ENCODE peak calls at places on chromosomes 2 and 18, in four cellular contexts. U is GM23248, J is Karpas-422, Q is neural progenitor cell. W is an unnamed sample.

GRCh38 chr2:142562900-142563299 is 314.6 kb upstream of the KYNU start:
- DNase-seq in U (no peak), Q (no peak), J (no peak), W (no peak)

GRCh38 chr18:36673452-36673851 is 155.3 kb downstream of the TPGS2 start:
- DNase-seq in Q (no peak), J (no peak), U (no peak), W (no peak)

GRCh38 chr2:43220229-43220981 is 6.0 kb downstream of the ZFP36L2 start:
- DNase-seq in J (peak; percentile 56), Q (no peak), U (peak; percentile 62), W (no peak)

GRCh38 chr2:32427672-32428622 is 71.1 kb downstream of the BIRC6 start:
- DNase-seq in U (no peak), Q (peak; percentile 6), J (no peak), W (no peak)

GRCh38 chr18:7872569-7872968 is 305.5 kb downstream of the PTPRM start:
- DNase-seq in U (peak; percentile 56), Q (no peak), J (no peak), W (no peak)

GRCh38 chr2:188693111-188693510 is 281.1 kb upstream of the COL3A1 start:
- DNase-seq in Q (no peak), U (no peak), J (no peak), W (no peak)

GRCh38 chr18:58324824-58325520 is 280.9 kb downstream of the NEDD4L start:
- DNase-seq in U (no peak), J (no peak), Q (no peak), W (no peak)

GRCh38 chr2:70790079-70790963 is at the start of gene FIGLA:
- DNase-seq in J (no peak), Q (peak; percentile 71), U (no peak), W (no peak)

GRCh38 chr2:181025004-181025403 is 44.6 kb downstream of the UBE2E3 start:
- DNase-seq in Q (no peak), U (no peak), J (no peak), W (peak; percentile 95)

GRCh38 chr2:26742053-26742770 is 21.9 kb upstream of the SLC35F6 start:
- DNase-seq in J (no peak), Q (no peak), U (no peak), W (no peak)

GRCh38 chr2:45688479-45689298 is 37.2 kb downstream of the PRKCE start:
- DNase-seq in U (peak; percentile 26), Q (no peak), J (peak; percentile 78), W (no peak)

GRCh38 chr2:157264099-157264498 is 6.6 kb downstream of the GALNT5 start:
- DNase-seq in J (no peak), U (peak; percentile 80), Q (no peak), W (peak; percentile 83)

GRCh38 chr2:72940786-72941185 is 23.5 kb downstream of the EMX1 start:
- DNase-seq in J (no peak), U (peak; percentile 88), Q (peak; percentile 32), W (no peak)

GRCh38 chr2:172811027-172811426 is 75.4 kb downstream of the RAPGEF4 start:
- DNase-seq in J (peak; percentile 48), U (peak; percentile 16), Q (no peak), W (no peak)

GRCh38 chr18:1513519-1513918 is 608.8 kb downstream of the ADCYAP1 start:
- DNase-seq in U (peak; percentile 9), Q (no peak), J (no peak), W (no peak)

GRCh38 chr18:44514766-44515165 is 165.9 kb upstream of the SETBP1 start:
- DNase-seq in J (peak; percentile 21), Q (no peak), U (no peak), W (no peak)

GRCh38 chr2:20444113-20444992 is 2.5 kb upstream of the RHOB start:
- DNase-seq in U (peak; percentile 78), J (no peak), Q (peak; percentile 50), W (no peak)

GRCh38 chr2:165524720-165525119 is 55.2 kb downstream of the CSRNP3 start:
- DNase-seq in U (no peak), J (no peak), Q (no peak), W (no peak)

GRCh38 chr2:26607698-26608097 is 33.5 kb downstream of the CIB4 start:
- DNase-seq in J (no peak), Q (no peak), U (no peak), W (no peak)

GRCh38 chr2:56184500-56184996 is 758 bp downstream of the CCDC85A start:
- DNase-seq in U (peak; percentile 49), Q (peak; percentile 73), J (no peak), W (no peak)

GRCh38 chr2:171159326-171160118 is 1.2 kb downstream of the TLK1 start:
- DNase-seq in Q (peak; percentile 59), U (peak; percentile 85), J (peak; percentile 73), W (peak; percentile 51)

GRCh38 chr2:233430091-233430490 is 75.8 kb downstream of the DGKD start:
- DNase-seq in U (peak; percentile 30), Q (no peak), J (no peak), W (peak; percentile 94)

GRCh38 chr2:190789074-190790004 is 91.3 kb upstream of the GLS start:
- DNase-seq in U (no peak), Q (no peak), J (no peak), W (no peak)

GRCh38 chr2:9740382-9741040 is 102.8 kb upstream of the TAF1B start:
- DNase-seq in U (no peak), J (no peak), Q (no peak), W (no peak)

GRCh38 chr2:178513876-178514275 is 33.6 kb downstream of the PLEKHA3 start:
- DNase-seq in J (no peak), U (peak; percentile 53), Q (no peak), W (no peak)

GRCh38 chr2:207143131-207143473 is 22.6 kb downstream of the KLF7 start:
- DNase-seq in U (no peak), J (no peak), Q (no peak), W (no peak)

GRCh38 chr2:207139551-207139950 is 26.2 kb downstream of the KLF7 start:
- DNase-seq in Q (no peak), U (no peak), J (no peak), W (no peak)

GRCh38 chr2:207143474-207144190 is 22.1 kb downstream of the KLF7 start:
- DNase-seq in J (no peak), U (peak; percentile 88), Q (peak; percentile 47), W (peak; percentile 70)

GRCh38 chr2:207142461-207142860 is 23.3 kb downstream of the KLF7 start:
- DNase-seq in Q (no peak), J (peak; percentile 59), U (peak; percentile 57), W (no peak)

DNA sequence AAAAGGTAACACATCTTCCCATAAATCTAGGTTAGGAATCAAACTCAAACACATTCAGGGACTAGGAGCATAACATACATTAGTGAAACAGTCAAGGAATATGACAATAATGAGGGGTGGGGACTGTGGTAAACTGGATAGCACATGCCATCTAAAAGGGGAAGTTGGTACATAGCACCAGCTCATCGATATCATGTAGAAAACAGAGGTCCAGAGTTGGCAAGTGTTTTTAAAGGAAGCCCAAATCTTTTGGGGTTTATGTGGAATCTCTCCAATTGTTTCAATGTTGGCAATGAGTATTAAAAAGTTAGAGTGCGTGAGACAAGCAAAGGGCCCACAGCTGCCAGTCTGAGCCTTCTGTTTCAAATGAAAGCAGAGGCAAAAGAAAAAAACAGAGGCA is 24.4 kb downstream of the KLF7 start:
- DNase-seq in U (no peak), J (no peak), Q (no peak), W (no peak)
- H3K9ac ChIP-seq in U (peak overlapping the region; percentile 17), J (no peak overlapping the region), Q (no peak overlapping the region), W (no peak overlapping the region)

GRCh38 chr18:48676346-48676745 is 137.5 kb downstream of the CTIF start:
- DNase-seq in U (peak; percentile 47), J (no peak), Q (no peak), W (no peak)
- H3K9ac ChIP-seq in U (peak overlapping the region; percentile 32), J (no peak overlapping the region), Q (no peak overlapping the region), W (no peak overlapping the region)

GRCh38 chr2:19141234-19142004 is 217.0 kb downstream of the OSR1 start:
- DNase-seq in J (no peak), U (no peak), Q (no peak), W (no peak)
- H3K9ac ChIP-seq in J (no peak overlapping the region), U (no peak overlapping the region), Q (no peak overlapping the region), W (no peak overlapping the region)

GRCh38 chr18:51029378-51029693 is 677 bp upstream of the SMAD4 start:
- DNase-seq in J (no peak), Q (no peak), U (no peak), W (no peak)

GRCh38 chr18:51028201-51028805 is 1.7 kb upstream of the SMAD4 start:
- DNase-seq in U (peak; percentile 46), J (peak; percentile 55), Q (no peak), W (no peak)

GRCh38 chr18:51029694-51030536 is at the start of gene SMAD4:
- DNase-seq in U (peak; percentile 97), J (peak; percentile 97), Q (peak; percentile 98), W (peak; percentile 77)

GRCh38 chr18:51030537-51031258 is 685 bp downstream of the SMAD4 start:
- DNase-seq in U (peak; percentile 87), Q (peak; percentile 90), J (peak; percentile 77), W (no peak)

DNA sequence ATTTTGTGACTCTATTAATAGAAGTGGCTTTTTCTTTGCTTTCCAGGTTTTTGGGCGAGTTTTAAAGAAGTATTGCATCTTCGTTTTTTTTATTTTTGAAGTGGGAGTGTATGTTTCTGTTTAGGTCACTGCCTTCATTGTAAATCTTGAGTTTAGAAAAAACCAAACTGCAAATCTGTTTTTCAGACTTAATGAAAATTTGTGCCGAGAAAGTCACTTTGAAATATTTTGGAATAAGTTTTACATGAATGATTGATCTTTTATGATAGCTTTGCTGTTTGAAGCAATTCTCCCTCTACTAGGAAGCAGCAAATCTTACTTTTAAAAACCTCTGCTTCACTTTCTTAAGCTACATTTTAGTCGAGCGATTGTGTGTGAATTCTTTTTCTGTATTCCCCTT is 2.2 kb downstream of the SMAD4 start:
- DNase-seq in J (peak; percentile 50), Q (no peak), U (peak; percentile 25), W (no peak)
- H3K9ac ChIP-seq in J (peak overlapping the region; percentile 87), Q (no peak overlapping the region), U (peak overlapping the region; percentile 95), W (peak overlapping the region; percentile 85)

GRCh38 chr18:21000667-21001066 is 110.9 kb downstream of the ROCK1 start:
- DNase-seq in Q (no peak), U (peak; percentile 69), J (no peak), W (no peak)
- H3K9ac ChIP-seq in Q (no peak overlapping the region), U (no peak overlapping the region), J (no peak overlapping the region), W (no peak overlapping the region)

W was measured in SK-N-MC.